ENCODE peak calls at places on chromosomes 1 and 21, in five cellular contexts. One of them, this sample, is unnamed.
A peak's percentile ranks its signal among the peaks of the same experiment; 100 is the strongest.

GRCh38 chr1:20290624-20291597 is at the start of gene VWA5B1:
- DNase-seq in transverse colon: no peak
- DNase-seq in IMR-90: no peak
- DNase-seq in tibial artery: no peak
- DNase-seq in cardiac muscle cell: peak; percentile 57
- DNase-seq in this sample: no peak

GRCh38 chr1:153968000-153968363 is 280 bp downstream of the CREB3L4 start:
- DNase-seq in transverse colon: peak; percentile 70
- DNase-seq in IMR-90: no peak
- DNase-seq in tibial artery: peak; percentile 75
- DNase-seq in cardiac muscle cell: no peak
- DNase-seq in this sample: peak; percentile 58

GRCh38 chr1:30417701-30418425 is 305.5 kb downstream of the MATN1 start:
- DNase-seq in transverse colon: no peak
- DNase-seq in IMR-90: no peak
- DNase-seq in tibial artery: no peak
- DNase-seq in cardiac muscle cell: no peak
- DNase-seq in this sample: no peak

GRCh38 chr1:151540982-151541377 is 871 bp downstream of the TUFT1 start:
- DNase-seq in transverse colon: peak; percentile 48
- DNase-seq in IMR-90: no peak
- DNase-seq in tibial artery: no peak
- DNase-seq in cardiac muscle cell: no peak
- DNase-seq in this sample: peak; percentile 28

GRCh38 chr1:101645810-101646209 is 350.9 kb downstream of the OLFM3 start:
- DNase-seq in transverse colon: no peak
- DNase-seq in IMR-90: no peak
- DNase-seq in tibial artery: no peak
- DNase-seq in cardiac muscle cell: no peak
- DNase-seq in this sample: no peak

GRCh38 chr1:78289606-78290005 is 201.2 kb upstream of the PTGFR start:
- DNase-seq in transverse colon: no peak
- DNase-seq in IMR-90: no peak
- DNase-seq in tibial artery: no peak
- DNase-seq in cardiac muscle cell: no peak
- DNase-seq in this sample: no peak

GRCh38 chr1:239317948-239318347 is 68.4 kb upstream of the CHRM3 start:
- DNase-seq in transverse colon: no peak
- DNase-seq in IMR-90: no peak
- DNase-seq in tibial artery: no peak
- DNase-seq in cardiac muscle cell: no peak
- DNase-seq in this sample: no peak

GRCh38 chr1:6170742-6171201 is 9.3 kb downstream of the CHD5 start:
- DNase-seq in transverse colon: no peak
- DNase-seq in IMR-90: no peak
- DNase-seq in tibial artery: no peak
- DNase-seq in cardiac muscle cell: no peak
- DNase-seq in this sample: no peak

GRCh38 chr1:18541046-18541795 is 60.5 kb downstream of the KLHDC7A start:
- DNase-seq in transverse colon: no peak
- DNase-seq in IMR-90: no peak
- DNase-seq in tibial artery: peak; percentile 28
- DNase-seq in cardiac muscle cell: no peak
- DNase-seq in this sample: no peak

GRCh38 chr1:38115682-38116187 is 69.1 kb upstream of the POU3F1 start:
- DNase-seq in transverse colon: no peak
- DNase-seq in IMR-90: no peak
- DNase-seq in tibial artery: no peak
- DNase-seq in cardiac muscle cell: no peak
- DNase-seq in this sample: no peak

GRCh38 chr1:39159224-39160036 is 45.1 kb upstream of the MACF1 start:
- DNase-seq in transverse colon: peak; percentile 56
- DNase-seq in IMR-90: peak; percentile 48
- DNase-seq in tibial artery: no peak
- DNase-seq in cardiac muscle cell: no peak
- DNase-seq in this sample: no peak

GRCh38 chr21:34707876-34708325 is 39.1 kb downstream of the CLIC6 start:
- DNase-seq in transverse colon: no peak
- DNase-seq in IMR-90: no peak
- DNase-seq in tibial artery: peak; percentile 27
- DNase-seq in cardiac muscle cell: no peak
- DNase-seq in this sample: no peak

GRCh38 chr1:62271932-62272728 is 47.1 kb downstream of the KANK4 start:
- DNase-seq in transverse colon: no peak
- DNase-seq in IMR-90: no peak
- DNase-seq in tibial artery: no peak
- DNase-seq in cardiac muscle cell: no peak
- DNase-seq in this sample: no peak

GRCh38 chr1:106568161-106568560 is 488.3 kb upstream of the PRMT6 start:
- DNase-seq in transverse colon: no peak
- DNase-seq in IMR-90: no peak
- DNase-seq in tibial artery: no peak
- DNase-seq in cardiac muscle cell: no peak
- DNase-seq in this sample: no peak

GRCh38 chr21:27519357-27519756 is 552.5 kb upstream of the ADAMTS5 start:
- DNase-seq in transverse colon: no peak
- DNase-seq in IMR-90: peak; percentile 97
- DNase-seq in tibial artery: no peak
- DNase-seq in cardiac muscle cell: peak; percentile 72
- DNase-seq in this sample: no peak

GRCh38 chr1:234481771-234482170 is 2.8 kb upstream of the TARBP1 start:
- DNase-seq in transverse colon: no peak
- DNase-seq in IMR-90: no peak
- DNase-seq in tibial artery: no peak
- DNase-seq in cardiac muscle cell: no peak
- DNase-seq in this sample: no peak

GRCh38 chr1:2612591-2613365 is 20.0 kb downstream of the MMEL1 start:
- DNase-seq in transverse colon: no peak
- DNase-seq in IMR-90: no peak
- DNase-seq in tibial artery: no peak
- DNase-seq in cardiac muscle cell: no peak
- DNase-seq in this sample: peak; percentile 9

GRCh38 chr1:151715726-151716404 is 738 bp downstream of the CELF3 start:
- DNase-seq in transverse colon: no peak
- DNase-seq in IMR-90: no peak
- DNase-seq in tibial artery: no peak
- DNase-seq in cardiac muscle cell: no peak
- DNase-seq in this sample: no peak

GRCh38 chr1:6519935-6520621 is 28.6 kb upstream of the PLEKHG5 start:
- DNase-seq in transverse colon: no peak
- DNase-seq in IMR-90: peak; percentile 80
- DNase-seq in tibial artery: no peak
- DNase-seq in cardiac muscle cell: peak; percentile 74
- DNase-seq in this sample: peak; percentile 72

GRCh38 chr1:7584157-7584556 is 186.9 kb upstream of the VAMP3 start:
- DNase-seq in transverse colon: no peak
- DNase-seq in IMR-90: no peak
- DNase-seq in tibial artery: peak; percentile 49
- DNase-seq in cardiac muscle cell: no peak
- DNase-seq in this sample: no peak

GRCh38 chr1:78676996-78677395 is 27.4 kb downstream of the IFI44 start:
- DNase-seq in transverse colon: no peak
- DNase-seq in IMR-90: no peak
- DNase-seq in tibial artery: no peak
- DNase-seq in cardiac muscle cell: no peak
- DNase-seq in this sample: no peak

GRCh38 chr1:217275617-217276398 is 355.1 kb downstream of the GPATCH2 start:
- DNase-seq in transverse colon: no peak
- DNase-seq in IMR-90: peak; percentile 88
- DNase-seq in tibial artery: no peak
- DNase-seq in cardiac muscle cell: peak; percentile 73
- DNase-seq in this sample: no peak

GRCh38 chr1:244826712-244827111 is 8.7 kb upstream of the COX20 start:
- DNase-seq in transverse colon: no peak
- DNase-seq in IMR-90: no peak
- DNase-seq in tibial artery: no peak
- DNase-seq in cardiac muscle cell: no peak
- DNase-seq in this sample: no peak

GRCh38 chr1:166490437-166490784 is 323.6 kb upstream of the FAM78B start:
- DNase-seq in transverse colon: no peak
- DNase-seq in IMR-90: no peak
- DNase-seq in tibial artery: no peak
- DNase-seq in cardiac muscle cell: no peak
- DNase-seq in this sample: no peak

GRCh38 chr1:39434797-39435395 is 56.5 kb upstream of the BMP8A start:
- DNase-seq in transverse colon: no peak
- DNase-seq in IMR-90: peak; percentile 47
- DNase-seq in tibial artery: no peak
- DNase-seq in cardiac muscle cell: no peak
- DNase-seq in this sample: no peak

GRCh38 chr1:84301759-84302380 is 362 bp downstream of the SAMD13 start:
- DNase-seq in transverse colon: no peak
- DNase-seq in IMR-90: no peak
- DNase-seq in tibial artery: no peak
- DNase-seq in cardiac muscle cell: no peak
- DNase-seq in this sample: no peak

GRCh38 chr1:220690140-220691038 is at the start of gene C1orf115:
- DNase-seq in transverse colon: peak; percentile 88
- DNase-seq in IMR-90: peak; percentile 13
- DNase-seq in tibial artery: peak; percentile 80
- DNase-seq in cardiac muscle cell: peak; percentile 62
- DNase-seq in this sample: peak; percentile 82

GRCh38 chr1:194295690-194296089 is 1109.3 kb upstream of the B3GALT2 start:
- DNase-seq in transverse colon: no peak
- DNase-seq in IMR-90: peak; percentile 44
- DNase-seq in tibial artery: no peak
- DNase-seq in cardiac muscle cell: peak; percentile 55
- DNase-seq in this sample: no peak

GRCh38 chr1:23554481-23555224 is 4.6 kb downstream of the ID3 start:
- DNase-seq in transverse colon: peak; percentile 90
- DNase-seq in IMR-90: peak; percentile 85
- DNase-seq in tibial artery: peak; percentile 93
- DNase-seq in cardiac muscle cell: peak; percentile 93
- DNase-seq in this sample: peak; percentile 82

GRCh38 chr1:109151146-109151545 is 37.2 kb downstream of the ELAPOR1 start:
- DNase-seq in transverse colon: peak; percentile 65
- DNase-seq in IMR-90: peak; percentile 74
- DNase-seq in tibial artery: no peak
- DNase-seq in cardiac muscle cell: peak; percentile 73
- DNase-seq in this sample: peak; percentile 51

GRCh38 chr1:225587310-225587709 is 65.6 kb downstream of the ENAH start:
- DNase-seq in transverse colon: no peak
- DNase-seq in IMR-90: no peak
- DNase-seq in tibial artery: no peak
- DNase-seq in cardiac muscle cell: no peak
- DNase-seq in this sample: no peak

GRCh38 chr21:37669249-37669648 is 247.0 kb downstream of the KCNJ6 start:
- DNase-seq in transverse colon: no peak
- DNase-seq in IMR-90: no peak
- DNase-seq in tibial artery: no peak
- DNase-seq in cardiac muscle cell: no peak
- DNase-seq in this sample: no peak

GRCh38 chr1:96991261-96991660 is 269.7 kb downstream of the PTBP2 start:
- DNase-seq in transverse colon: no peak
- DNase-seq in IMR-90: no peak
- DNase-seq in tibial artery: no peak
- DNase-seq in cardiac muscle cell: no peak
- DNase-seq in this sample: no peak

GRCh38 chr21:45341779-45342178 is 54.1 kb upstream of the POFUT2 start:
- DNase-seq in transverse colon: no peak
- DNase-seq in IMR-90: no peak
- DNase-seq in tibial artery: no peak
- DNase-seq in cardiac muscle cell: peak; percentile 61
- DNase-seq in this sample: no peak

GRCh38 chr1:231353086-231353485 is 15.0 kb downstream of the SPRTN start:
- DNase-seq in transverse colon: no peak
- DNase-seq in IMR-90: no peak
- DNase-seq in tibial artery: no peak
- DNase-seq in cardiac muscle cell: no peak
- DNase-seq in this sample: no peak

GRCh38 chr1:44212355-44213221 is 683 bp upstream of the DMAP1 start:
- DNase-seq in transverse colon: no peak
- DNase-seq in IMR-90: no peak
- DNase-seq in tibial artery: no peak
- DNase-seq in cardiac muscle cell: no peak
- DNase-seq in this sample: no peak
- H3K27ac ChIP-seq in transverse colon: peak overlapping the region; percentile 84
- H3K27ac ChIP-seq in IMR-90: no peak overlapping the region
- H3K27ac ChIP-seq in tibial artery: peak overlapping the region; percentile 84
- H3K27ac ChIP-seq in cardiac muscle cell: peak overlapping the region; percentile 11
- H3K27ac ChIP-seq in this sample: no peak overlapping the region

GRCh38 chr1:64875101-64875500 is 91.2 kb downstream of the JAK1 start:
- DNase-seq in transverse colon: no peak
- DNase-seq in IMR-90: no peak
- DNase-seq in tibial artery: no peak
- DNase-seq in cardiac muscle cell: no peak
- DNase-seq in this sample: no peak

GRCh38 chr1:64877151-64877550 is 89.2 kb downstream of the JAK1 start:
- DNase-seq in transverse colon: no peak
- DNase-seq in IMR-90: no peak
- DNase-seq in tibial artery: no peak
- DNase-seq in cardiac muscle cell: no peak
- DNase-seq in this sample: no peak

GRCh38 chr1:64875606-64876005 is 90.7 kb downstream of the JAK1 start:
- DNase-seq in transverse colon: no peak
- DNase-seq in IMR-90: no peak
- DNase-seq in tibial artery: no peak
- DNase-seq in cardiac muscle cell: no peak
- DNase-seq in this sample: no peak

GRCh38 chr1:64873576-64873975 is 92.8 kb downstream of the JAK1 start:
- DNase-seq in transverse colon: no peak
- DNase-seq in IMR-90: no peak
- DNase-seq in tibial artery: no peak
- DNase-seq in cardiac muscle cell: no peak
- DNase-seq in this sample: no peak

GRCh38 chr1:64874664-64875063 is 91.7 kb downstream of the JAK1 start:
- DNase-seq in transverse colon: no peak
- DNase-seq in IMR-90: no peak
- DNase-seq in tibial artery: no peak
- DNase-seq in cardiac muscle cell: no peak
- DNase-seq in this sample: no peak
- H3K36me3 ChIP-seq in transverse colon: peaks cover 18% of the 10 kb centered on the region
- H3K36me3 ChIP-seq in IMR-90: peaks cover 42% of the 10 kb centered on the region
- H3K36me3 ChIP-seq in tibial artery: peaks cover 63% of the 10 kb centered on the region
- H3K36me3 ChIP-seq in cardiac muscle cell: no peaks in the 10 kb centered on the region
- H3K36me3 ChIP-seq in this sample: no peaks in the 10 kb centered on the region

GRCh38 chr1:9061252-9061948 is 8.0 kb downstream of the SLC2A5 start:
- DNase-seq in transverse colon: no peak
- DNase-seq in IMR-90: no peak
- DNase-seq in tibial artery: no peak
- DNase-seq in cardiac muscle cell: no peak
- DNase-seq in this sample: no peak
- H3K27ac ChIP-seq in transverse colon: no peak overlapping the region
- H3K27ac ChIP-seq in IMR-90: no peak overlapping the region
- H3K27ac ChIP-seq in tibial artery: no peak overlapping the region
- H3K27ac ChIP-seq in cardiac muscle cell: no peak overlapping the region
- H3K27ac ChIP-seq in this sample: no peak overlapping the region

DNA sequence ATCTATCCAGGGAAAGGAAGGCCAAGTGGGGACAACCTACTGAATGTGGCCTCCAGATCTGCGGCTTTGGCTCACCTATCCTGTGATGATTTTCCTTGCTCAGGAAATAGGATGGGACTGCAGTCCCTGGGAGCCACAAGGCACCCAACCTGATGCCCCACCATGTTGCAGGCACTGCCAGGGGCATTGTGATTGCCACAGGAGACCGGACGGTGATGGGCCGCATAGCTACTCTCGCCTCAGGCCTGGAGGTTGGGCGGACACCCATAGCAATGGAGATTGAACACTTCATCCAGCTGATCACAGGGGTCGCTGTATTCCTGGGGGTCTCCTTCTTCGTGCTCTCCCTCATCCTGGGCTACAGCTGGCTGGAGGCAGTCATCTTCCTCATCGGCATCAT is 11.8 kb downstream of the ATP1A2 start:
- DNase-seq in transverse colon: no peak
- DNase-seq in IMR-90: no peak
- DNase-seq in tibial artery: no peak
- DNase-seq in cardiac muscle cell: no peak
- DNase-seq in this sample: no peak
- H3K36me3 ChIP-seq in transverse colon: no peaks in the 10 kb centered on the region
- H3K36me3 ChIP-seq in IMR-90: no peaks in the 10 kb centered on the region
- H3K36me3 ChIP-seq in tibial artery: peaks cover 70% of the 10 kb centered on the region
- H3K36me3 ChIP-seq in cardiac muscle cell: peaks cover 7% of the 10 kb centered on the region
- H3K36me3 ChIP-seq in this sample: no peaks in the 10 kb centered on the region

This sample was measured in testis.